ENCODE peak calls at places on chromosome 16, in six cellular contexts. Z, X, U, J, S and N are unnamed samples. For H3K4me1, the result is how much of the 10 kb centered on the place peaks cover.

GRCh38 chr16:11585460-11586374 is 1.0 kb downstream of the LITAF start:
- DNase-seq in S (peak), U (peak), X (no peak), Z (no peak), J (no peak), N (no peak)

GRCh38 chr16:24668481-24669001 is 60.9 kb upstream of the TNRC6A start:
- DNase-seq in X (no peak), Z (no peak), S (no peak), U (no peak), J (no peak), N (no peak)

GRCh38 chr16:75733305-75734141 is 7.2 kb upstream of the CPHXL start:
- DNase-seq in Z (no peak), X (no peak), S (no peak), U (peak), J (no peak), N (no peak)

GRCh38 chr16:52068447-52069074 is 478.4 kb downstream of the TOX3 start:
- DNase-seq in J (peak), U (no peak), Z (peak), X (no peak), S (peak), N (no peak)

GRCh38 chr16:25148568-25149215 is 37.1 kb downstream of the LCMT1 start:
- DNase-seq in S (no peak), X (no peak), U (no peak), Z (no peak), J (peak), N (no peak)

GRCh38 chr16:80931985-80932720 is 74.5 kb downstream of the CMC2 start:
- DNase-seq in Z (peak), U (peak), S (peak), X (no peak), J (peak), N (peak)

GRCh38 chr16:30876867-30877266 is 17.0 kb downstream of the BCL7C start:
- DNase-seq in U (no peak), S (no peak), Z (no peak), J (peak), X (no peak), N (no peak)

GRCh38 chr16:10981697-10982216 is 37.4 kb downstream of the CLEC16A start:
- DNase-seq in X (no peak), Z (no peak), J (peak), S (no peak), U (no peak), N (peak)

GRCh38 chr16:11038777-11039176 is 94.4 kb downstream of the CLEC16A start:
- DNase-seq in J (no peak), U (no peak), Z (no peak), X (no peak), S (no peak), N (no peak)

GRCh38 chr16:2115591-2115973 is 20.1 kb downstream of the PKD1 start:
- DNase-seq in X (no peak), Z (no peak), U (no peak), S (no peak), J (no peak), N (no peak)
- H3K4me1 ChIP-seq in X (under half), Z (under half), U (under half), S (under half), J (under half), N (under half)

DNA sequence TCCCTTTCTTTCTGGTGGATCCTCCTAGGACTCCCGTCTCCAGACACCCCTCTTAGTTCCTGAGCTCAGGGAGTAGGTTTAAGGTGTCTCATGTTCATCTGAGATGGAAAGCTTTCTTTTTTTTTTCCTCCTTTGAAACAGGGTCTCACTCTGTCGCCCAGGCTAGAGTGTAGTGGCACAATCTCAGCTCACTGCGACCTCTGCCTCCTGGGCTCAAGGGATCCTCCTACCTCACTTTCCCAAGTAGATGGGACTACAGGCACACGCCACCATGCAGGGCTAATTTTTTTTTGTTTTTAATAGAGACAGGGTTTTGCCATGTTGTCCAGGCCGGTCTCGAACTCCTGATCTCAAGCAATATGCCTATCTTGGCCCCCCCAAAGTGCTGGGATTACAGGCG is 3.6 kb upstream of the GSE1 start:
- DNase-seq in Z (no peak), J (no peak), X (no peak), S (no peak), U (no peak), N (no peak)
- H3K4me1 ChIP-seq in Z (half or more), J (under half), X (under half), S (half or more), U (half or more), N (under half)

GRCh38 chr16:9089660-9090059 is 1.8 kb upstream of the HAPSTR1 start:
- DNase-seq in X (no peak), J (no peak), Z (no peak), U (no peak), S (no peak), N (no peak)
- H3K4me1 ChIP-seq in X (under half), J (under half), Z (under half), U (under half), S (under half), N (under half)

GRCh38 chr16:57013902-57014301 is 24.5 kb downstream of the NLRC5 start:
- DNase-seq in J (no peak), S (no peak), Z (no peak), U (no peak), X (no peak), N (no peak)

GRCh38 chr16:57016831-57017230 is 27.5 kb downstream of the NLRC5 start:
- DNase-seq in S (no peak), Z (no peak), J (no peak), X (no peak), U (no peak), N (no peak)

GRCh38 chr16:57019746-57020145 is 30.4 kb downstream of the NLRC5 start:
- DNase-seq in S (no peak), J (no peak), X (no peak), Z (no peak), U (no peak), N (no peak)

GRCh38 chr16:57016301-57016700 is 26.9 kb downstream of the NLRC5 start:
- DNase-seq in X (no peak), U (no peak), S (no peak), J (no peak), Z (no peak), N (no peak)

DNA sequence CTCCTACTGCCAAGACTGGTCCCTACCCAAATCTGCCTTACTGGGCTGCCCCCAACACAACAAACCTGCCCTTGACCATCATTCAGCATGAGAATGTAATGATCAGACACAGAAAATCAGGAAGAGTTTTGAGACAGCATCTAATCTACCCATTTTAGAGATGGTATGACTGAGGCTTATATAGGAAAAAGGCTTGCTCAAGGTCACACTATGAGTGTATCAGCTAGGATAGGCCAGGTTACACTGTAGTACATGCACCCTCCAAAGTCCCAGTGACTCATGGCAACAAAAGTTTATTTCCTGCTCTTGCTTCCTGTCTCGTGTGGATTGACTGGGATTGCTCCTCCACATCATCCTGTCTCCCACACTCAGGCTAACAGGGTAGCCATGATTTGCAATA is 27.9 kb downstream of the NLRC5 start:
- DNase-seq in X (no peak), U (no peak), J (no peak), S (no peak), Z (no peak), N (no peak)
- H3K4me1 ChIP-seq in X (half or more), U (under half), J (under half), S (under half), Z (under half), N (half or more)